ENCODE peak calls at places on chromosomes 5 and 9, in six cellular contexts. B is gastrocnemius medialis, N is colonic mucosa, T is neural progenitor cell, L is brain microvascular endothelial cell, K is GM23338. Y is an unnamed sample. For H3K27me3, the result is how much of the 10 kb centered on the place peaks cover.

GRCh38 chr5:73663860-73664240 is 37.9 kb downstream of the ARHGEF28 start:
- DNase-seq in L (no peak), T (no peak), B (no peak), K (no peak), N (no peak), Y (no peak)

GRCh38 chr9:14366071-14366470 is 52.1 kb upstream of the NFIB start:
- DNase-seq in T (no peak), K (no peak), B (no peak), N (no peak), L (peak), Y (peak)

GRCh38 chr5:171898879-171899278 is 107.6 kb downstream of the FBXW11 start:
- DNase-seq in L (no peak), N (no peak), T (no peak), B (no peak), K (no peak), Y (no peak)

GRCh38 chr5:16815432-16815831 is 120.7 kb downstream of the MYO10 start:
- DNase-seq in N (no peak), K (no peak), B (no peak), T (no peak), L (no peak), Y (no peak)

GRCh38 chr5:74085782-74086181 is 459.8 kb downstream of the ARHGEF28 start:
- DNase-seq in K (no peak), B (no peak), N (no peak), T (no peak), L (no peak), Y (no peak)

GRCh38 chr9:97636903-97637302 is 3.3 kb downstream of the NCBP1 start:
- DNase-seq in L (no peak), K (no peak), T (no peak), B (no peak), N (no peak), Y (no peak)

GRCh38 chr9:4740373-4740622 is 704 bp downstream of the AK3 start:
- DNase-seq in N (no peak), T (no peak), B (no peak), L (no peak), K (no peak), Y (no peak)

GRCh38 chr5:144598451-144599068 is 427.9 kb downstream of the KCTD16 start:
- DNase-seq in N (no peak), L (no peak), K (peak), B (no peak), T (peak), Y (no peak)

GRCh38 chr5:154166901-154167791 is 23.4 kb upstream of the GALNT10 start:
- DNase-seq in K (peak), L (no peak), B (no peak), T (peak), N (no peak), Y (no peak)

GRCh38 chr5:149310947-149311675 is 34.2 kb upstream of the GRPEL2 start:
- DNase-seq in K (peak), L (peak), B (no peak), T (no peak), N (no peak), Y (no peak)

GRCh38 chr9:8857330-8858249 is 1058.0 kb upstream of the DMAC1 start:
- DNase-seq in B (peak), L (no peak), N (peak), T (peak), K (peak), Y (peak)

GRCh38 chr5:123450641-123451421 is 27.6 kb upstream of the CEP120 start:
- DNase-seq in T (no peak), N (no peak), L (no peak), B (no peak), K (no peak), Y (no peak)

GRCh38 chr9:111974092-111974681 is 77.6 kb downstream of the UGCG start:
- DNase-seq in L (peak), N (peak), B (no peak), K (no peak), T (no peak), Y (peak)

GRCh38 chr9:101307524-101308213 is 77.1 kb downstream of the BAAT start:
- DNase-seq in T (no peak), B (no peak), N (no peak), K (no peak), L (no peak), Y (no peak)

GRCh38 chr5:141617682-141618029 is 1.1 kb downstream of the DIAPH1 start:
- DNase-seq in T (peak), K (no peak), L (no peak), N (peak), B (no peak), Y (no peak)

GRCh38 chr5:179793470-179794139 is at the start of gene LTC4S:
- DNase-seq in L (no peak), N (peak), K (no peak), T (no peak), B (peak), Y (peak)

GRCh38 chr5:123708074-123708806 is 196.3 kb downstream of the CSNK1G3 start:
- DNase-seq in N (no peak), L (peak), K (no peak), B (no peak), T (no peak), Y (no peak)

GRCh38 chr5:67166460-67166871 is 30.1 kb downstream of the CD180 start:
- DNase-seq in L (no peak), K (no peak), B (no peak), N (peak), T (no peak), Y (peak)

GRCh38 chr9:27469583-27469982 is 54.5 kb upstream of the IFNK start:
- DNase-seq in K (no peak), B (no peak), L (no peak), T (no peak), N (no peak), Y (no peak)

GRCh38 chr5:42507451-42508092 is 84.3 kb downstream of the GHR start:
- DNase-seq in B (no peak), T (peak), K (peak), N (no peak), L (no peak), Y (no peak)

GRCh38 chr5:26259081-26259480 is 779.3 kb downstream of the CDH9 start:
- DNase-seq in B (no peak), T (no peak), L (no peak), N (no peak), K (peak), Y (no peak)

GRCh38 chr5:97151370-97151769 is 9.0 kb upstream of the LIX1 start:
- DNase-seq in B (no peak), T (no peak), L (no peak), K (no peak), N (no peak), Y (no peak)

GRCh38 chr5:118692811-118693342 is 295.5 kb downstream of the DTWD2 start:
- DNase-seq in K (peak), B (no peak), N (no peak), L (no peak), T (peak), Y (no peak)

GRCh38 chr5:11903614-11904269 is 504 bp downstream of the CTNND2 start:
- DNase-seq in T (peak), K (peak), L (no peak), N (no peak), B (no peak), Y (no peak)

GRCh38 chr5:107224272-107224671 is 446.5 kb downstream of the EFNA5 start:
- DNase-seq in K (no peak), N (no peak), B (no peak), T (no peak), L (no peak), Y (no peak)

GRCh38 chr9:106596984-106597383 is 266.0 kb upstream of the ZNF462 start:
- DNase-seq in B (no peak), T (no peak), N (no peak), L (no peak), K (no peak), Y (no peak)

GRCh38 chr9:77939149-77939668 is 92.4 kb downstream of the GNAQ start:
- DNase-seq in L (peak), N (no peak), B (no peak), K (no peak), T (no peak), Y (no peak)

GRCh38 chr5:63211413-63212132 is 633.0 kb downstream of the LRRC70 start:
- DNase-seq in K (peak), T (no peak), B (no peak), L (no peak), N (no peak), Y (no peak)

GRCh38 chr9:103681435-103681834 is 412.7 kb upstream of the SMC2 start:
- DNase-seq in L (no peak), N (no peak), B (no peak), K (no peak), T (no peak), Y (no peak)

GRCh38 chr9:126301985-126302603 is 24.5 kb upstream of the MVB12B start:
- DNase-seq in L (peak), N (peak), B (peak), K (peak), T (peak), Y (peak)

GRCh38 chr5:171092194-171092593 is 216.9 kb upstream of the TLX3 start:
- DNase-seq in N (no peak), L (peak), B (no peak), K (no peak), T (no peak), Y (no peak)

GRCh38 chr5:78574731-78575161 is 73.8 kb downstream of the LHFPL2 start:
- DNase-seq in T (no peak), K (no peak), B (no peak), L (peak), N (no peak), Y (no peak)

GRCh38 chr5:126857472-126858410 is 80.8 kb downstream of the LMNB1 start:
- DNase-seq in N (no peak), B (no peak), K (peak), L (no peak), T (no peak), Y (no peak)

DNA sequence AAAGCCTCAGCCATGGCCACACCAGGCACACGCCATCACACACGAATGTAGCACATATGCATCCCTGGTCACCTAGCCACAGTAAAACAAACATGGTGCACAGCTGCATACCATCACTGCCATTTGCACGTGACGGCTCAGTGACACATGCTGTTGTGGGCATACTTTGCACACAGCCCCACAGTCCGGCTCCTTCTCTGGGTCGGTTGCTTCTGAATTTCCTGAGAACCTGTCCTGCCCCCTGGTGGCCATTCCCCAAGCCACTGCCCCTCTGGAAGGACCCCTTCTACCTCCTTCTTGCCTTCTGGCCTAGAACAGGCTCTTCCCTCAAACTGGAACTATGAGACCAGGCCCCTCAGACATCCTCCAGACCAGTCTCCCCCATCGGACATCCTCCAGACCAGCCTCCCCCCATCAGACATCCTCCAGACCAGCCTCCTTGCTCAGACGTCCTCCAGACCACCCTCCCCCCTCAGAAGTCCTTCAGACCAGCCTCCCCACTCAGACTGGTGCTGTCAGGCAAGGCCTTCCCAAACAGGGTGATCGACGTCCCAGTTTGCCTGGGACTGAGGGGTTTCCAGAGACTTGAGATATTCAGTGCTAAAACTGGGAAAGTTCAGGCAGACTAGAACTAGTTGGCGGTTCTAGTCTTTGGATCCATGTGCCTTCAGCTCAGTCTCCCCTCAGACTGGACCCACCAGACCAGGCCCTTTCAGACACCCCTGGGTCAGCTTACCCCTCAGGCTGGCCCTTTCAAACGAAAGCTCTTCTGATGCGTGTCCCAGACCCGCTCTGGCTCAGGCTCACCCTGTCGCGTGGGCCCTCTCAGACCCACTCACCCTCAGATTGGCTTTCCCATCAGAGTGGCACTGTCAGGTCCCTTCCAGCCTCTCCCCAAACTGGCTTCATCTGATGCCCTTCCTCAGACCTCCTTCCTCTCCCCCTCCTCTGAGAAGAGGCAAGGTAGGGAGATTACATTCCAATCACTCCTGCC is 24.3 kb upstream of the ENHO start:
- DNase-seq in L (peak), K (peak), T (peak), B (no peak), N (peak), Y (peak)
- TF ChIP-seq CTCF in L (peak), K (peak), T (peak), B (peak), N (peak), Y (no peak)

GRCh38 chr9:115367321-115367720 is 249.4 kb upstream of the TNC start:
- DNase-seq in L (no peak), T (no peak), B (no peak), K (no peak), N (no peak), Y (no peak)

GRCh38 chr9:115367780-115368179 is 249.8 kb upstream of the TNC start:
- DNase-seq in L (no peak), N (no peak), B (no peak), K (no peak), T (no peak), Y (no peak)

GRCh38 chr9:115373000-115373709 is 255.2 kb upstream of the TNC start:
- DNase-seq in K (no peak), N (no peak), B (no peak), T (no peak), L (peak), Y (no peak)

GRCh38 chr9:115373710-115374045 is 255.7 kb upstream of the TNC start:
- DNase-seq in T (no peak), N (no peak), L (no peak), K (no peak), B (no peak), Y (no peak)

GRCh38 chr9:115369322-115369957 is 251.5 kb upstream of the TNC start:
- DNase-seq in B (no peak), L (peak), T (no peak), N (no peak), K (no peak), Y (no peak)
- H3K27ac ChIP-seq in B (no peak), L (peak), T (no peak), N (no peak), K (no peak), Y (no peak)

DNA sequence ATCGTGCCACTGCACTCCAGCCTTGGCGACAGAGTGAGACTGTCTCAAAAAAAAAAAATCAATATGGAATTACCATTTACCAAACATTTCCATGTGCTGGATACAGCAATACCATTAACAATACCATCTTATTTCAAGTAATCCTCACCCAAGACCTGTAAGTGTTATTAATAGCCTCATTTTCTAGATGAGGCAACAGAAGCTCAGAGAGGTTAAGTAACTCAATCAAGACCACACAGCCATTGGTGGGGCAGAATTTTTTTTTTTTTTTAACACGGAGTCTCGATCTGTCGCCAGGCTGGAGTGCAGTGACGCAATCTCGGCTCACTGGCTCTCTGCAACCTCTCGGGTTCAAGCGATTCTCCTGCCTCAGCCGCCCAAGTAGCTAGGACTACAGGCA is 3.6 kb upstream of the FIBCD1 start:
- DNase-seq in T (no peak), N (no peak), B (no peak), L (no peak), K (no peak), Y (no peak)
- H3K27me3 ChIP-seq in T (half or more), N (under half), B (under half), L (half or more), K (under half), Y (under half)

DNA sequence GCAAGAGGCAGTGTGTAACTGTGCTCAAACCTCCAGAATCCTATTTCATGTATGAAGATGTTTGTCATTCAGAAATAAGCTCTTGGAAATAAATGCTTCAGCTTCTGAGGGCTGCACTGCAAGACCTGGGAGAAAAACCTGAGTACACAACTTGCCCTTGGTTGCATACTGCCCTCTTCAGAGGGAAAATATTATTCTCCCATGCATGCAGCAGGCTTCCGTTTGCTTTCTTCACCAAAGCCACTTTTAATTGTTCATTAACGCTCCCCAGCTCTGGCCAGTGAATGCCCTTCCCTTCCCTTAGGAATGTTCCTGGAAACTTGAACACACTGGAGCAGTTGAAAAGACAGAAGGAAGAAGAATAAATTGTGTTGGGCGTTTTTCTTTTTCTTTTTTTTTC is 2.5 kb upstream of the WHRN start:
- DNase-seq in B (no peak), T (peak), N (no peak), K (peak), L (no peak), Y (no peak)
- TF ChIP-seq CTCF in B (no peak), T (peak), N (peak), K (peak), L (peak), Y (no peak)

GRCh38 chr5:178403956-178404600 is 171.5 kb upstream of the PHYKPL start:
- DNase-seq in K (no peak), B (no peak), T (no peak), N (no peak), L (no peak), Y (no peak)
- H3K27ac ChIP-seq in K (no peak), B (no peak), T (no peak), N (no peak), L (no peak), Y (no peak)